ENCODE peak calls at places on chromosomes 4 and X, in four cellular contexts. One of them, this sample, is unnamed.

GRCh38 chrX:134685662-134686061 is 27.4 kb upstream of the PLAC1 start:
- DNase-seq in mesenchymal stem cell: peak
- DNase-seq in H9: no peak
- DNase-seq in H1: no peak
- DNase-seq in this sample: no peak

GRCh38 chr4:73068496-73069337 is 799 bp downstream of the COX18 start:
- DNase-seq in mesenchymal stem cell: peak
- DNase-seq in H9: no peak
- DNase-seq in H1: no peak
- DNase-seq in this sample: no peak

GRCh38 chr4:148017801-148018200 is 285.9 kb downstream of the ARHGAP10 start:
- DNase-seq in mesenchymal stem cell: no peak
- DNase-seq in H9: no peak
- DNase-seq in H1: no peak
- DNase-seq in this sample: no peak

GRCh38 chr4:3046149-3046548 is 28.2 kb downstream of the HTT-AS start:
- DNase-seq in mesenchymal stem cell: no peak
- DNase-seq in H9: no peak
- DNase-seq in H1: no peak
- DNase-seq in this sample: no peak

GRCh38 chrX:84729809-84730208 is 227.6 kb upstream of the HDX start:
- DNase-seq in mesenchymal stem cell: peak
- DNase-seq in H9: peak
- DNase-seq in H1: no peak
- DNase-seq in this sample: peak

GRCh38 chrX:2967998-2968909 is 38.1 kb upstream of the ARSH start:
- DNase-seq in mesenchymal stem cell: no peak
- DNase-seq in H9: peak
- DNase-seq in H1: no peak
- DNase-seq in this sample: no peak

GRCh38 chr4:69999420-69999819 is 3.7 kb downstream of the STATH start:
- DNase-seq in mesenchymal stem cell: no peak
- DNase-seq in H9: no peak
- DNase-seq in H1: no peak
- DNase-seq in this sample: no peak

GRCh38 chr4:137851435-137851834 is 319.1 kb upstream of the PCDH18 start:
- DNase-seq in mesenchymal stem cell: no peak
- DNase-seq in H9: no peak
- DNase-seq in H1: no peak
- DNase-seq in this sample: no peak

GRCh38 chr4:77776182-77777134 is 42.7 kb downstream of the CNOT6L start:
- DNase-seq in mesenchymal stem cell: peak
- DNase-seq in H9: no peak
- DNase-seq in H1: no peak
- DNase-seq in this sample: no peak

GRCh38 chr4:86461849-86462248 is 102.0 kb upstream of the MAPK10 start:
- DNase-seq in mesenchymal stem cell: no peak
- DNase-seq in H9: no peak
- DNase-seq in H1: no peak
- DNase-seq in this sample: no peak

GRCh38 chr4:81844717-81845116 is 373.0 kb upstream of the RASGEF1B start:
- DNase-seq in mesenchymal stem cell: peak
- DNase-seq in H9: peak
- DNase-seq in H1: peak
- DNase-seq in this sample: peak

GRCh38 chr4:137685357-137685756 is 153.1 kb upstream of the PCDH18 start:
- DNase-seq in mesenchymal stem cell: no peak
- DNase-seq in H9: no peak
- DNase-seq in H1: no peak
- DNase-seq in this sample: no peak

GRCh38 chrX:130772313-130773140 is 130.5 kb downstream of the ENOX2 start:
- DNase-seq in mesenchymal stem cell: peak
- DNase-seq in H9: no peak
- DNase-seq in H1: no peak
- DNase-seq in this sample: no peak

GRCh38 chr4:72496119-72496518 is 72.9 kb downstream of the ADAMTS3 start:
- DNase-seq in mesenchymal stem cell: no peak
- DNase-seq in H9: no peak
- DNase-seq in H1: no peak
- DNase-seq in this sample: no peak

GRCh38 chr4:1756079-1756478 is 34.8 kb downstream of the TACC3 start:
- DNase-seq in mesenchymal stem cell: no peak
- DNase-seq in H9: no peak
- DNase-seq in H1: no peak
- DNase-seq in this sample: no peak

GRCh38 chrX:76148753-76149152 is 24.1 kb upstream of the PBDC1 start:
- DNase-seq in mesenchymal stem cell: peak
- DNase-seq in H9: peak
- DNase-seq in H1: no peak
- DNase-seq in this sample: no peak

DNA sequence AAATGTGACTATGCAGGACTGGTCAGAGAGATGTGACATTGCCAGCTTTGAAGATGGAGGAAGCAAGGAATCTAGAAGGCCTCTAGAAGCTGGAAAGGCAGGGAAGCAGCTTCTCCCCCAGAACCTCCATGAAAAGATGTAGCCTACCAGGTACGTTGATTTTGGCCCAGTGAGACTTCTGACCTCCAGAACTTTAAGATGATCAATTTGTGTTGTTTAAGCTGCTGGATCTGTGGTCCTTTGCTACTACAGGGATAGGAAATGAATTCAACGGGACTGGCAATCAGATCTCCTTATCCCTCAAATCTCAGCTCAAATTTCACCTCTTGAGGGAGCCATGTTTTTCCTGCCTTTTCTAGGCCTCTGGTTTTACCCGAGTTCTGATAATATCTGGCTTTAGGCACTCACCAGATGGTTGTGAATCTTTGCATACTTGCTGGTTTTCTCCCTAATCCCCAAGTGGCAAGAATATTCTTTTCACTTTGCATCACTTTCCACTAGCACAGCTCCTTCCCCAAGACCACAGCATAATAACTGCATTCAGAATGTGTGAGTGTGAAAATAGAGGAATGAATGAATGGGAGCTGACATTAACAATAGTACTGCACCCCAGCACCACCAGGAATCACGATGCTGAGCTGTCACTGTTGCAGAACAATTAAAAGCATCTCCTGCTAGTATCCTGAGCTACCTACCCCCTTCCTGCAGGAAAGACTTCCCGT is 25.5 kb upstream of the TMSB4X start:
- DNase-seq in mesenchymal stem cell: peak
- DNase-seq in H9: no peak
- DNase-seq in H1: no peak
- DNase-seq in this sample: no peak
- H2BK12ac ChIP-seq in mesenchymal stem cell: no peak
- H2BK12ac ChIP-seq in H9: no peak
- H2BK12ac ChIP-seq in H1: no peak
- H2BK12ac ChIP-seq in this sample: no peak

GRCh38 chr4:20944961-20945360 is 244.7 kb downstream of the PACRGL start:
- DNase-seq in mesenchymal stem cell: no peak
- DNase-seq in H9: no peak
- DNase-seq in H1: no peak
- DNase-seq in this sample: no peak

GRCh38 chr4:20944451-20944850 is 244.2 kb downstream of the PACRGL start:
- DNase-seq in mesenchymal stem cell: no peak
- DNase-seq in H9: no peak
- DNase-seq in H1: no peak
- DNase-seq in this sample: no peak
- H3K23ac ChIP-seq in mesenchymal stem cell: no peak
- H3K23ac ChIP-seq in H9: no peak
- H3K23ac ChIP-seq in H1: no peak
- H3K23ac ChIP-seq in this sample: no peak

DNA sequence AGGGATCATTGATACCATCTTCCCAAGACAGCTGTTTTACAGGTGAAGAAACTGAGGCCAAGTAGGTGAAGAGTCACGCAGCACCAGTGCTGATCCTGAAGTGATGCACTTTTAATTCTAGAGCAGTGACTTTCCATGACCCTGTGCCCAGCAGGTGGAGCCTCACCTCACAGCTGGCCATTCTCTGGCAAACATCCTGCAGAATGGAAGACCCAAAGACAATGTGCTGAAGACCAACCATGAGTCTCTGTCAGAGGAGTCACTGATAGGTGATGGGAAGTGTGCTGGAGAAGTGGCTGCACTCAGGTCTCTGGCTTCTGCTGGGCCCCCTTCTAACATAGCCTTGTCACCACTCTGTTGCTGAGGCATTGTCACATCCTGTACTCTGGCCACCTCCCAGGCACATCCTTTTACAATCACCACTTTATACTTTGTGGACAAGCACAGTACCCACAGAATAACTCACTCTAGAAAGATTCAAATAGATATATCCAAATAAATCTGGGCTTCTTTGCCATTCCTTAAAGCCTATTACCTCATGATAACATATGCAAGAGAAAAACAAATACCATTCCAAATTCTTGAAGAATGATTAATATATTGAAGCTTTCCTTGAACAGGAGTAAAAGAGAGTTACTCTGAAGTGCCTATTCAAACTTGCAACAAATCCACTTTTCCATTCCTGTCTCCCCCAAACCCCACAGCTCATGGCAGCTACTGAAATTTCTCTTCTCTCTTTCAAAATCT is 64.1 kb upstream of the SCOC start:
- DNase-seq in mesenchymal stem cell: no peak
- DNase-seq in H9: peak
- DNase-seq in H1: no peak
- DNase-seq in this sample: no peak
- H2BK120ac ChIP-seq in mesenchymal stem cell: no peak
- H2BK120ac ChIP-seq in H9: no peak
- H2BK120ac ChIP-seq in H1: no peak
- H2BK120ac ChIP-seq in this sample: no peak

DNA sequence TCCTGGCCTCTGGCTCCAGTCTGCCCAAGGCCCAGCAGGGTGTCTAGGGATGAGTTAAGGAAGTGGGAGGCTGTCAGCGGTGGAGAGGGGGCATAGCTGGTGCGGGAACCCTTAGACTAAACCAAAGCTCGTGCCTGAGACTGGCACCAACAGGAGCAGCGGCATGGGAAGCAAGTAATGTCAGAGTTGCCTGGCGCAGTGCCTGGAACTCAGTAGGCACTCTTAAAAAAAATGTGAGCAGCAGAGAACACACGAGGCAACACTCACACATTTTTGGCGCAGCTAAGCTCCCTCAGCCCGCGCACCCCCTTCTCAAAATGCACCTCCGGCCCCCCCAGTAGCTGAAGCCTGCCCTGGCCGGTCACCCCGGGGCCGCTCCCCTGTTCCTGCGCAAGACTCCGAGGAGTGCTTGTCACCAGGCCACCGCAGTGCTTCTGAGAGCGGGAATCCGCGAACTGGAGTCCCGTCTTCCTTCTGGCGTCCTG is 583 bp downstream of the GABRE start:
- DNase-seq in mesenchymal stem cell: peak
- DNase-seq in H9: peak
- DNase-seq in H1: no peak
- DNase-seq in this sample: no peak
- H2BK12ac ChIP-seq in mesenchymal stem cell: no peak
- H2BK12ac ChIP-seq in H9: no peak
- H2BK12ac ChIP-seq in H1: no peak
- H2BK12ac ChIP-seq in this sample: no peak

GRCh38 chr4:132266374-132266773 is 882.7 kb upstream of the PCDH10 start:
- DNase-seq in mesenchymal stem cell: no peak
- DNase-seq in H9: no peak
- DNase-seq in H1: no peak
- DNase-seq in this sample: no peak

GRCh38 chr4:132269303-132269990 is 879.6 kb upstream of the PCDH10 start:
- DNase-seq in mesenchymal stem cell: no peak
- DNase-seq in H9: no peak
- DNase-seq in H1: no peak
- DNase-seq in this sample: no peak
- H3K23ac ChIP-seq in mesenchymal stem cell: no peak
- H3K23ac ChIP-seq in H9: no peak
- H3K23ac ChIP-seq in H1: no peak
- H3K23ac ChIP-seq in this sample: no peak

DNA sequence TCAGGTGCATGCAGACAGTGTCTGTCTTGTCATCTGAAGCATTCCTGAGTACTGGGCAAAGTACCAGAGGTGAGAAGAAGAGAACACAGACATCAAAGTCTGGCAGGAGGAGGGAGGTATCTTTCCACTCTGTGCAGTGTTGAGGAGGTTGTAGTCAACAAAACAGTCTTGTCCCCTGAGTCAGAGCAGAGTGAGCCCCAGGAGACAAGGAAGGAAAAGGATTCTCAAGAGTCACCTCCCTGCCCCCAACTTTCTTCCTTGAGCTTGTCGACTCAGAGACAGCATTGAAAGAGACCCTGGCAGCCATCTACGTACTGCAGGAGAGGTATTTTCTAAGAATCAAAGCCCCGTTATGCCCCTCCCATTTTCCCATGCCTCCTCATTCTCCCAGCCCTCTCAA is 4.4 kb upstream of the SRPX start:
- DNase-seq in mesenchymal stem cell: peak
- DNase-seq in H9: no peak
- DNase-seq in H1: no peak
- DNase-seq in this sample: no peak
- H2BK120ac ChIP-seq in mesenchymal stem cell: no peak
- H2BK120ac ChIP-seq in H9: no peak
- H2BK120ac ChIP-seq in H1: no peak
- H2BK120ac ChIP-seq in this sample: no peak